ENCODE peak calls at places on chromosomes 12 and 14, in five cellular contexts. I, W, L, S and M are unnamed samples.

GRCh38 chr14:91774138-91775096 is 42.5 kb upstream of the CATSPERB start:
- DNase-seq in L (no peak), S (no peak), W (no peak), I (no peak), M (no peak)

GRCh38 chr14:69263364-69263763 is 3.4 kb downstream of the GALNT16 start:
- DNase-seq in W (no peak), L (no peak), S (no peak), I (no peak), M (no peak)

GRCh38 chr12:74719447-74719846 is 181.8 kb downstream of the ATXN7L3B start:
- DNase-seq in L (no peak), W (no peak), S (no peak), I (no peak), M (no peak)

GRCh38 chr14:101591121-101591520 is 29.8 kb downstream of the DIO3 start:
- DNase-seq in L (no peak), S (no peak), W (no peak), I (no peak), M (no peak)

GRCh38 chr14:39203659-39204606 is 28.9 kb downstream of the PNN start:
- DNase-seq in S (no peak), L (peak; percentile 27), I (no peak), W (no peak), M (no peak)

GRCh38 chr12:14577344-14577743 is 9.7 kb upstream of the PLBD1 start:
- DNase-seq in I (no peak), W (no peak), S (no peak), L (no peak), M (peak; percentile 59)

GRCh38 chr14:46734287-46734686 is 82.7 kb upstream of the RPL10L start:
- DNase-seq in L (no peak), I (no peak), W (no peak), S (no peak), M (no peak)

GRCh38 chr12:66190519-66191406 is 1.7 kb downstream of the IRAK3 start:
- DNase-seq in S (no peak), I (no peak), L (no peak), W (no peak), M (no peak)

GRCh38 chr14:102775855-102776760 is 1.1 kb upstream of the TRAF3 start:
- DNase-seq in L (no peak), S (no peak), W (no peak), I (no peak), M (no peak)

GRCh38 chr12:27524839-27525238 is 833 bp downstream of the PPFIBP1 start:
- DNase-seq in I (no peak), L (no peak), S (no peak), W (no peak), M (no peak)

GRCh38 chr12:93380480-93381121 is 2.9 kb downstream of the NUDT4 start:
- DNase-seq in S (no peak), I (no peak), L (no peak), W (no peak), M (no peak)

GRCh38 chr14:34063470-34064164 is 112.7 kb upstream of the EGLN3 start:
- DNase-seq in I (no peak), S (no peak), W (no peak), L (no peak), M (no peak)

GRCh38 chr14:56660677-56661389 is 81.2 kb downstream of the TMEM260 start:
- DNase-seq in S (no peak), W (no peak), L (no peak), I (no peak), M (no peak)

GRCh38 chr12:111010916-111011657 is 90.7 kb upstream of the MYL2 start:
- DNase-seq in L (no peak), W (no peak), I (no peak), S (no peak), M (no peak)

GRCh38 chr14:93712838-93713724 is 75.2 kb downstream of the PRIMA1 start:
- DNase-seq in L (no peak), W (no peak), S (no peak), I (no peak), M (no peak)

GRCh38 chr12:24741216-24741615 is 207.7 kb downstream of the BCAT1 start:
- DNase-seq in W (no peak), I (no peak), L (no peak), S (no peak), M (no peak)

GRCh38 chr12:64798165-64798564 is 26.3 kb upstream of the TBC1D30 start:
- DNase-seq in S (no peak), W (no peak), I (no peak), L (no peak), M (no peak)

GRCh38 chr12:48002179-48002601 is 2.1 kb downstream of the COL2A1 start:
- DNase-seq in S (no peak), I (no peak), W (no peak), L (no peak), M (no peak)

GRCh38 chr14:79708991-79709390 is 502.3 kb downstream of the DIO2 start:
- DNase-seq in W (no peak), L (no peak), S (no peak), I (no peak), M (no peak)

GRCh38 chr14:57382283-57382682 is 8.1 kb upstream of the NAA30 start:
- DNase-seq in L (no peak), S (no peak), W (no peak), I (no peak), M (no peak)

GRCh38 chr14:73323889-73324535 is 86.7 kb downstream of the PAPLN start:
- DNase-seq in S (no peak), I (no peak), L (no peak), W (no peak), M (no peak)

GRCh38 chr12:126727656-126728055 is 1539.3 kb upstream of the TMEM132C start:
- DNase-seq in W (no peak), I (no peak), L (no peak), S (no peak), M (no peak)

GRCh38 chr14:70013269-70013873 is 134.2 kb downstream of the SMOC1 start:
- DNase-seq in L (peak; percentile 23), S (no peak), I (peak; percentile 2), W (peak; percentile 20), M (no peak)

GRCh38 chr14:32432813-32433538 is 103.9 kb downstream of the AKAP6 start:
- DNase-seq in I (no peak), L (no peak), W (no peak), S (no peak), M (no peak)

GRCh38 chr12:79300199-79300568 is 390.6 kb downstream of the PAWR start:
- DNase-seq in I (no peak), S (no peak), W (no peak), L (no peak), M (no peak)

GRCh38 chr14:72965249-72965648 is 39.0 kb downstream of the DCAF4 start:
- DNase-seq in I (no peak), L (no peak), S (no peak), W (no peak), M (no peak)

GRCh38 chr14:103625361-103626095 is 3.5 kb upstream of the KLC1 start:
- DNase-seq in I (peak; percentile 48), W (peak; percentile 22), L (no peak), S (no peak), M (peak; percentile 68)

GRCh38 chr14:102213984-102214658 is 74.4 kb downstream of the WDR20 start:
- DNase-seq in I (no peak), W (no peak), S (no peak), L (no peak), M (no peak)

GRCh38 chr14:69662636-69663321 is 51.4 kb downstream of the SUSD6 start:
- DNase-seq in I (no peak), L (no peak), W (no peak), S (no peak), M (no peak)

GRCh38 chr14:28635387-28635786 is 131.2 kb upstream of the FOXG1 start:
- DNase-seq in W (no peak), L (peak; percentile 3), S (no peak), I (no peak), M (no peak)

GRCh38 chr12:87820524-87821194 is 208.5 kb downstream of the C12orf50 start:
- DNase-seq in W (no peak), I (no peak), L (peak; percentile 64), S (no peak), M (no peak)

GRCh38 chr14:30322819-30323218 is 236.1 kb upstream of the G2E3 start:
- DNase-seq in W (no peak), L (no peak), I (no peak), S (no peak), M (no peak)

GRCh38 chr12:1919284-1919683 is 832 bp upstream of the CACNA2D4 start:
- DNase-seq in L (no peak), I (no peak), S (no peak), W (no peak), M (no peak)

GRCh38 chr12:96233941-96234461 is 39.8 kb downstream of the ELK3 start:
- DNase-seq in W (no peak), I (no peak), L (no peak), S (no peak), M (no peak)

GRCh38 chr12:106112094-106112822 is 26.5 kb downstream of the NUAK1 start:
- DNase-seq in S (no peak), W (no peak), L (no peak), I (no peak), M (no peak)

GRCh38 chr14:75430526-75430925 is 2.7 kb downstream of the JDP2 start:
- DNase-seq in W (no peak), I (no peak), L (no peak), S (no peak), M (no peak)

GRCh38 chr14:69695664-69696527 is 71.0 kb upstream of the SRSF5 start:
- DNase-seq in I (no peak), L (no peak), W (no peak), S (no peak), M (no peak)